ENCODE peak calls at places on chromosomes 3 and 15, in four cellular contexts. One of them, this sample, is unnamed.

GRCh38 chr3:63655519-63655918 is 3.0 kb downstream of the SNTN start:
- DNase-seq in GM12878: no peak
- DNase-seq in K562: no peak
- DNase-seq in HepG2: no peak
- DNase-seq in this sample: no peak

GRCh38 chr3:125051715-125052581 is 3.8 kb downstream of the HEG1 start:
- DNase-seq in GM12878: peak
- DNase-seq in K562: no peak
- DNase-seq in HepG2: no peak
- DNase-seq in this sample: no peak

GRCh38 chr15:64209680-64210334 is 47.0 kb upstream of the PPIB start:
- DNase-seq in GM12878: peak
- DNase-seq in K562: peak
- DNase-seq in HepG2: peak
- DNase-seq in this sample: no peak

GRCh38 chr3:28122227-28122626 is 119.2 kb upstream of the CMC1 start:
- DNase-seq in GM12878: no peak
- DNase-seq in K562: no peak
- DNase-seq in HepG2: no peak
- DNase-seq in this sample: no peak

GRCh38 chr3:135636596-135636995 is 328.9 kb upstream of the PPP2R3A start:
- DNase-seq in GM12878: no peak
- DNase-seq in K562: no peak
- DNase-seq in HepG2: no peak
- DNase-seq in this sample: no peak

GRCh38 chr3:79521221-79521848 is 246.5 kb downstream of the ROBO1 start:
- DNase-seq in GM12878: peak
- DNase-seq in K562: peak
- DNase-seq in HepG2: peak
- DNase-seq in this sample: no peak

GRCh38 chr3:182389041-182389815 is 404.1 kb upstream of the ATP11B start:
- DNase-seq in GM12878: no peak
- DNase-seq in K562: no peak
- DNase-seq in HepG2: no peak
- DNase-seq in this sample: no peak

GRCh38 chr15:51267047-51267713 is 71.2 kb downstream of the CYP19A1 start:
- DNase-seq in GM12878: no peak
- DNase-seq in K562: no peak
- DNase-seq in HepG2: no peak
- DNase-seq in this sample: peak

GRCh38 chr3:87161486-87161885 is 65.6 kb upstream of the CHMP2B start:
- DNase-seq in GM12878: no peak
- DNase-seq in K562: no peak
- DNase-seq in HepG2: no peak
- DNase-seq in this sample: no peak

GRCh38 chr3:160224811-160225180 is 426 bp upstream of the C3orf80 start:
- DNase-seq in GM12878: no peak
- DNase-seq in K562: no peak
- DNase-seq in HepG2: no peak
- DNase-seq in this sample: peak

GRCh38 chr3:152272771-152273242 is 4.1 kb downstream of the MBNL1 start:
- DNase-seq in GM12878: no peak
- DNase-seq in K562: no peak
- DNase-seq in HepG2: no peak
- DNase-seq in this sample: no peak

GRCh38 chr3:172391592-172392302 is 56.5 kb downstream of the GHSR start:
- DNase-seq in GM12878: no peak
- DNase-seq in K562: peak
- DNase-seq in HepG2: no peak
- DNase-seq in this sample: no peak

GRCh38 chr15:30882861-30883433 is 20.8 kb upstream of the FAN1 start:
- DNase-seq in GM12878: no peak
- DNase-seq in K562: no peak
- DNase-seq in HepG2: no peak
- DNase-seq in this sample: no peak

GRCh38 chr3:175526609-175527280 is 667.6 kb downstream of the NAALADL2 start:
- DNase-seq in GM12878: no peak
- DNase-seq in K562: no peak
- DNase-seq in HepG2: no peak
- DNase-seq in this sample: no peak

GRCh38 chr15:40281057-40281850 is 1.6 kb downstream of the ANKRD63 start:
- DNase-seq in GM12878: no peak
- DNase-seq in K562: no peak
- DNase-seq in HepG2: no peak
- DNase-seq in this sample: peak

GRCh38 chr3:184680411-184680990 is 31.4 kb downstream of the MAGEF1 start:
- DNase-seq in GM12878: no peak
- DNase-seq in K562: no peak
- DNase-seq in HepG2: no peak
- DNase-seq in this sample: no peak
- TF ChIP-seq NR2C2 in GM12878: no peak
- TF ChIP-seq NR2C2 in K562: no peak
- TF ChIP-seq NR2C2 in HepG2: no peak
- TF ChIP-seq NR2C2 in this sample: no peak

GRCh38 chr3:45817788-45818523 is 21.6 kb upstream of the SLC6A20 start:
- DNase-seq in GM12878: no peak
- DNase-seq in K562: no peak
- DNase-seq in HepG2: no peak
- DNase-seq in this sample: no peak

GRCh38 chr3:45821127-45821526 is 20.8 kb downstream of the LZTFL1 start:
- DNase-seq in GM12878: no peak
- DNase-seq in K562: no peak
- DNase-seq in HepG2: no peak
- DNase-seq in this sample: no peak

GRCh38 chr3:45819543-45819942 is 22.4 kb downstream of the LZTFL1 start:
- DNase-seq in GM12878: no peak
- DNase-seq in K562: no peak
- DNase-seq in HepG2: no peak
- DNase-seq in this sample: no peak

GRCh38 chr3:45814322-45814721 is 18.0 kb upstream of the SLC6A20 start:
- DNase-seq in GM12878: no peak
- DNase-seq in K562: no peak
- DNase-seq in HepG2: no peak
- DNase-seq in this sample: no peak

DNA sequence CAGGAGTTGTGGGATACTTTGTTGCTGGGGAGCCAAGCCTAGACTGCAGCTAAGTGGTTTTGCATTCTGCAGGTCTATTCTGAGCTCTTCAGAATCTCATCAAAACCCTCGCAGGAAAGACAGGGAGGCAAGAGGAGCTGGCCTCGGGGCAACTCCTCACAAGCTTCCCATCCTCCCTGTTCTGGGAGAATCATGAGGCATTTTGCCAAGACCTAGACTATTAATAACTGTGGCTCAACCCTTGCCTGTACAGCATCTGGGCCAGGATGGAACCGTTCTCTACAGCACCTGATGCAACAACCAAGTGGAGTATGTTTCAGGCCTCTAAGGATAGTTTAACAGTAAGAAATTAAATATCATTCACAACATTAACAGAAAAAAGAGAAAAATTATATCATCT is 20.2 kb upstream of the SLC6A20 start:
- DNase-seq in GM12878: no peak
- DNase-seq in K562: no peak
- DNase-seq in HepG2: no peak
- DNase-seq in this sample: no peak
- TF ChIP-seq NR2C2 in GM12878: no peak
- TF ChIP-seq NR2C2 in K562: no peak
- TF ChIP-seq NR2C2 in HepG2: no peak
- TF ChIP-seq NR2C2 in this sample: no peak

GRCh38 chr3:99366663-99367429 is 271.5 kb upstream of the COL8A1 start:
- DNase-seq in GM12878: no peak
- DNase-seq in K562: no peak
- DNase-seq in HepG2: no peak
- DNase-seq in this sample: peak
- TF ChIP-seq NR2C2 in GM12878: no peak
- TF ChIP-seq NR2C2 in K562: no peak
- TF ChIP-seq NR2C2 in HepG2: no peak
- TF ChIP-seq NR2C2 in this sample: no peak

DNA sequence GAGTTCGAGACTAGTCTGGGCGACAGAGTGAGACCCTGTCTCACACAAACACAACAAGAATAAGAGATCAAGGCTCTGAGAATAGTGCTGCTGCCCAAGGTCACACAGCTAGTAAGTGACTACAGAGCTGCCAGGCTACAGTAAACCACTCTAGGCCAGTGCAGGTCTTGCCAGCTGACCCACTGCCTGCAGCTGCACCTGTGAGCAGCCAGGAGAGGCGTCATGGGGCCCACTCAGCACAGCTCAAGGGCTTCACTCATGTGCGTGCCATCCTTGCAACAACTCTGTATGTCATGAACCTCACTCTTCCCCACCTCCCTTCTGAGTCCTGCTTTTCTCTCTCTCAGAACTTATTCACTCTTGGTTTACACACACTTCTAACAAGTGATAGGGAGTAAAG is 176.7 kb downstream of the SMAD6 start:
- DNase-seq in GM12878: no peak
- DNase-seq in K562: no peak
- DNase-seq in HepG2: no peak
- DNase-seq in this sample: no peak
- TF ChIP-seq NR2C2 in GM12878: no peak
- TF ChIP-seq NR2C2 in K562: no peak
- TF ChIP-seq NR2C2 in HepG2: no peak
- TF ChIP-seq NR2C2 in this sample: no peak

GRCh38 chr3:188348445-188349244 is 194.7 kb downstream of the LPP start:
- DNase-seq in GM12878: no peak
- DNase-seq in K562: no peak
- DNase-seq in HepG2: peak
- DNase-seq in this sample: no peak
- TF ChIP-seq NR2C2 in GM12878: no peak
- TF ChIP-seq NR2C2 in K562: no peak
- TF ChIP-seq NR2C2 in HepG2: no peak
- TF ChIP-seq NR2C2 in this sample: no peak

GRCh38 chr3:18439281-18439680 is 14.1 kb upstream of the SATB1 start:
- DNase-seq in GM12878: no peak
- DNase-seq in K562: no peak
- DNase-seq in HepG2: no peak
- DNase-seq in this sample: no peak

GRCh38 chr3:18436213-18436612 is 11.1 kb upstream of the SATB1 start:
- DNase-seq in GM12878: no peak
- DNase-seq in K562: no peak
- DNase-seq in HepG2: no peak
- DNase-seq in this sample: no peak

GRCh38 chr3:18438586-18438985 is 13.4 kb upstream of the SATB1 start:
- DNase-seq in GM12878: no peak
- DNase-seq in K562: no peak
- DNase-seq in HepG2: no peak
- DNase-seq in this sample: no peak

GRCh38 chr3:18432752-18433151 is 7.6 kb upstream of the SATB1 start:
- DNase-seq in GM12878: no peak
- DNase-seq in K562: no peak
- DNase-seq in HepG2: no peak
- DNase-seq in this sample: no peak

DNA sequence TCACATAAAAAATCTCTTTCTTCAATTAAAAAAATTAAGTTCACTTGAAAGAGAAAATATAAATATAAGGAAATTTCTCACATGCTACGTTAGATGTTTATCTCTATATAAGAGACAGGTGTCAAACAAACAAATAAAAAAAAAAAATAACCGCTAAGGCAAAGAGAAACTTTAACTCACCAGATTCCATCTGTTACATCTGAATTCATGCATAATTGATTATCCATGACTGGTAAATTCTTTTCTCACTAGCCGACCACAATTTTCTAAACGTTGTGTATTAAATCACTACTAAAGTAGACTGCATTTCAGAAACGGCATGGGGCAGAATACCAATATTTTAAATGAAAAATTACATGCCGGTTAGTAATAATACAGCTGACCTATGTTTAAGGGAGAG is 9.6 kb upstream of the SATB1 start:
- DNase-seq in GM12878: no peak
- DNase-seq in K562: no peak
- DNase-seq in HepG2: no peak
- DNase-seq in this sample: no peak
- TF ChIP-seq NR2C2 in GM12878: no peak
- TF ChIP-seq NR2C2 in K562: no peak
- TF ChIP-seq NR2C2 in HepG2: no peak
- TF ChIP-seq NR2C2 in this sample: no peak

GRCh38 chr3:141335531-141336042 is 32.7 kb upstream of the ZBTB38 start:
- DNase-seq in GM12878: no peak
- DNase-seq in K562: no peak
- DNase-seq in HepG2: no peak
- DNase-seq in this sample: no peak
- TF ChIP-seq NR2C2 in GM12878: no peak
- TF ChIP-seq NR2C2 in K562: no peak
- TF ChIP-seq NR2C2 in HepG2: no peak
- TF ChIP-seq NR2C2 in this sample: no peak

DNA sequence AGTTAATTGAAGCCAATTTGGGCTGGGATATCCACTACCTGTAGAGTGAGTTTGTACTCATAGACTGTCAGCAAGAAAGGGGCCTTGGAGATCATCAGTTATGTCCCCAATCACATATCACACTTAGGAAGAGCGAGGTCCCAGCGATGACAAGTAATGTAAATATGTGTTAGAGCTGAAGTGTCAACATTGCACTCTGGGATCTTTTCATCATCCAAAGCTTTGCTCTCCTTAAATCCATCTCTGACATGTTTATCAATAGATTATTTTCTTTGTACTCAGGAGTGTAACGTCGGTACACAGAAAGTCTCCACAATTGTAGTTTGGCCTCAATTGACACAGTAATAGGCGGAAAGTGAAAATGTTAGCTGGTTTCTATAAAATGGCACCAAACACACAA is 113.7 kb upstream of the TPRG1 start:
- DNase-seq in GM12878: no peak
- DNase-seq in K562: no peak
- DNase-seq in HepG2: peak
- DNase-seq in this sample: no peak
- TF ChIP-seq NR2C2 in GM12878: no peak
- TF ChIP-seq NR2C2 in K562: no peak
- TF ChIP-seq NR2C2 in HepG2: no peak
- TF ChIP-seq NR2C2 in this sample: no peak

DNA sequence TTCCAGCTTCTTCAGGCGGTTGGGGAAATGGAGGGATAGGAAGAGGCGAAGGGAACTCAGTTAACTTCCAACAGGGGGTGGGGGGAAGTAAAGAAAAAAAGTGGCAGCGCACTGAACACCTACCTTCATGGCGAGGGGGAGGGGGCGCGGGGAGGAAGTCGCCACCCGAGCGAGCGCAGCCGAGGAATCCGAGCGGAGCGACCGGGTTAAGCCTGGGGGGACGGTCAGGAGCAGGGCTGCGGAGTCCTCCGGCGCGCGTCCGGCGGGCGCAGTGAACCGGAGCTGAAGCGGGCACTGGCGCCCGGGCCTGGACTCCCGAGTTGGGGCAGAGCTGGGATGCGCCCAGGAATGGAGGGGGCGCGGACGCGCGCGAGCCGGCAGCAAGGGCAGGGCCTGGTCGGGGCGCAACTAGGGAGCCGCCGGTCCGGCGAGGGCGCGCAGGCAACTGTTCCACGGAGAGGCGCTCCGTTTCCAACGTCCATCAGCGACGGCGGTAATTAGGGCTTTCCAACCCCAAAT is at the start of gene WNT5A:
- DNase-seq in GM12878: no peak
- DNase-seq in K562: no peak
- DNase-seq in HepG2: no peak
- DNase-seq in this sample: peak
- TF ChIP-seq NR2C2 in GM12878: no peak
- TF ChIP-seq NR2C2 in K562: no peak
- TF ChIP-seq NR2C2 in HepG2: no peak
- TF ChIP-seq NR2C2 in this sample: no peak